ENCODE peak calls at places on chromosomes 1 and 21, in four cellular contexts. B is sciatic nerve; H is HCT116; I is CD4-positive, alpha-beta T cell. A is an unnamed sample.
A peak's percentile ranks its signal among the peaks of the same experiment; 100 is the strongest.

GRCh38 chr1:81493102-81493864 is 307.5 kb upstream of the ADGRL2 start:
- ATAC-seq in I (no peak), H (no peak), B (peak; percentile 79), A (no peak)

GRCh38 chr1:246617156-246617555 is 50.9 kb downstream of the CNST start:
- ATAC-seq in I (no peak), B (no peak), H (no peak), A (peak; percentile 53)

GRCh38 chr1:246113555-246114095 is 393.5 kb downstream of the SMYD3 start:
- ATAC-seq in I (no peak), B (no peak), H (no peak), A (no peak)

GRCh38 chr1:51326839-51327238 is 3.5 kb downstream of the TTC39A start:
- ATAC-seq in I (no peak), B (no peak), H (no peak), A (no peak)

GRCh38 chr1:243268751-243269460 is 13.1 kb downstream of the SDCCAG8 start:
- ATAC-seq in H (peak; percentile 64), I (no peak), B (peak; percentile 37), A (peak; percentile 63)

GRCh38 chr21:29130234-29130993 is at the start of gene MAP3K7CL:
- ATAC-seq in B (peak; percentile 78), H (no peak), I (no peak), A (peak; percentile 99)

GRCh38 chr1:181479137-181479745 is 4.1 kb upstream of the CACNA1E start:
- ATAC-seq in I (peak; percentile 52), B (peak; percentile 92), H (peak; percentile 95), A (peak; percentile 94)

GRCh38 chr1:201686709-201687455 is 142.1 kb upstream of the IPO9 start:
- ATAC-seq in I (no peak), B (no peak), H (no peak), A (no peak)

GRCh38 chr1:23083714-23084480 is 64.6 kb downstream of the KDM1A start:
- ATAC-seq in B (peak; percentile 67), H (no peak), I (no peak), A (no peak)

GRCh38 chr21:29105218-29105617 is 25.2 kb upstream of the MAP3K7CL start:
- ATAC-seq in B (no peak), H (no peak), I (no peak), A (peak; percentile 64)

GRCh38 chr1:106439475-106439874 is 617.0 kb upstream of the PRMT6 start:
- ATAC-seq in B (no peak), H (no peak), I (no peak), A (no peak)

GRCh38 chr1:111275079-111275478 is 15.6 kb upstream of the CHIA start:
- ATAC-seq in B (peak; percentile 99), H (no peak), I (no peak), A (peak; percentile 74)

GRCh38 chr1:59552001-59552400 is 255.1 kb downstream of the FGGY start:
- ATAC-seq in B (no peak), I (no peak), H (no peak), A (no peak)

GRCh38 chr1:241627453-241628329 is 12.5 kb downstream of the CHML start:
- ATAC-seq in H (peak; percentile 74), B (no peak), I (peak; percentile 89), A (peak; percentile 97)

GRCh38 chr1:6239213-6239752 is 3.5 kb upstream of the ICMT start:
- ATAC-seq in H (no peak), I (no peak), B (no peak), A (no peak)

GRCh38 chr1:150115121-150115520 is 34.6 kb upstream of the PLEKHO1 start:
- ATAC-seq in I (no peak), H (no peak), B (no peak), A (no peak)

GRCh38 chr1:21904475-21904724 is 32.7 kb downstream of the HSPG2 start:
- ATAC-seq in I (no peak), B (no peak), H (peak; percentile 25), A (no peak)